ENCODE peak calls at places on chromosome 16, in five cellular contexts. E, T, S, F and Y are unnamed samples.

GRCh38 chr16:9077001-9077809 is 14.2 kb upstream of the HAPSTR1 start:
- DNase-seq in E (peak; percentile 88), T (no peak), S (no peak), F (no peak), Y (no peak)

GRCh38 chr16:11203111-11203623 is 52.8 kb downstream of the SOCS1 start:
- DNase-seq in E (no peak), T (no peak), S (no peak), F (no peak), Y (no peak)

GRCh38 chr16:59370717-59371116 is 636.6 kb upstream of the GOT2 start:
- DNase-seq in E (no peak), T (no peak), S (no peak), F (no peak), Y (no peak)

GRCh38 chr16:11697319-11697718 is 29.1 kb downstream of the SNN start:
- DNase-seq in E (no peak), T (no peak), S (no peak), F (no peak), Y (no peak)

GRCh38 chr16:57736419-57737281 is 1.1 kb downstream of the KATNB1 start:
- DNase-seq in E (peak; percentile 93), T (peak; percentile 36), S (peak; percentile 34), F (peak; percentile 16), Y (no peak)

GRCh38 chr16:24858219-24859041 is 12.7 kb downstream of the SLC5A11 start:
- DNase-seq in E (peak; percentile 66), T (no peak), S (peak; percentile 15), F (peak; percentile 42), Y (no peak)

GRCh38 chr16:57802635-57803412 is 533 bp upstream of the KIFC3 start:
- DNase-seq in E (no peak), T (no peak), S (no peak), F (no peak), Y (no peak)

GRCh38 chr16:31201511-31202401 is 804 bp downstream of the PYCARD start:
- DNase-seq in E (peak; percentile 45), T (peak; percentile 55), S (peak; percentile 20), F (peak; percentile 35), Y (no peak)

GRCh38 chr16:80719573-80719972 is 84.8 kb downstream of the CDYL2 start:
- DNase-seq in E (no peak), T (no peak), S (no peak), F (no peak), Y (peak; percentile 22)

GRCh38 chr16:12716658-12717057 is 87.0 kb downstream of the CPPED1 start:
- DNase-seq in E (no peak), T (no peak), S (no peak), F (no peak), Y (no peak)

GRCh38 chr16:9447195-9447551 is 355.7 kb downstream of the HAPSTR1 start:
- DNase-seq in E (no peak), T (no peak), S (no peak), F (peak; percentile 74), Y (no peak)

GRCh38 chr16:72783716-72784320 is 264.1 kb downstream of the ZFHX3 start:
- DNase-seq in E (peak; percentile 52), T (no peak), S (no peak), F (no peak), Y (no peak)

GRCh38 chr16:57531253-57531575 is 5.2 kb downstream of the CCDC102A start:
- DNase-seq in E (no peak), T (no peak), S (no peak), F (no peak), Y (no peak)

GRCh38 chr16:83675136-83675535 is 132.6 kb upstream of the HSBP1 start:
- DNase-seq in E (no peak), T (no peak), S (no peak), F (no peak), Y (no peak)

GRCh38 chr16:14302399-14303181 is 231.5 kb downstream of the MRTFB start:
- DNase-seq in E (peak; percentile 69), T (no peak), S (no peak), F (no peak), Y (peak; percentile 64)

GRCh38 chr16:67006930-67007658 is 18.7 kb downstream of the CES4A start:
- DNase-seq in E (peak; percentile 38), T (no peak), S (no peak), F (no peak), Y (no peak)

GRCh38 chr16:15477802-15478201 is 43.4 kb downstream of the BMERB1 start:
- DNase-seq in E (peak; percentile 28), T (no peak), S (no peak), F (no peak), Y (no peak)

GRCh38 chr16:29876578-29877249 is 13.7 kb upstream of the CDIPT start:
- DNase-seq in E (peak; percentile 42), T (no peak), S (peak; percentile 24), F (no peak), Y (no peak)

GRCh38 chr16:77993111-77993571 is 29.2 kb upstream of the CLEC3A start:
- DNase-seq in E (peak; percentile 79), T (no peak), S (no peak), F (no peak), Y (no peak)

GRCh38 chr16:66334856-66335255 is 31.6 kb upstream of the CDH5 start:
- DNase-seq in E (no peak), T (no peak), S (no peak), F (no peak), Y (no peak)

GRCh38 chr16:4500283-4500682 is 24.1 kb downstream of the HMOX2 start:
- DNase-seq in E (peak; percentile 92), T (no peak), S (no peak), F (no peak), Y (no peak)

GRCh38 chr16:68980695-68981315 is 124.6 kb upstream of the HAS3 start:
- DNase-seq in E (no peak), T (no peak), S (no peak), F (no peak), Y (no peak)

GRCh38 chr16:14202095-14202494 is 131.0 kb downstream of the MRTFB start:
- DNase-seq in E (no peak), T (no peak), S (no peak), F (no peak), Y (no peak)

GRCh38 chr16:89383095-89384003 is 107.0 kb downstream of the ANKRD11 start:
- DNase-seq in E (no peak), T (no peak), S (no peak), F (peak; percentile 49), Y (no peak)
- H3K4me3 ChIP-seq in E (no peak overlapping the region), T (no peak overlapping the region), S (no peak overlapping the region), F (peak overlapping the region; percentile 4), Y (no peak overlapping the region)

GRCh38 chr16:21275529-21275928 is 2.6 kb downstream of the CRYM start:
- DNase-seq in E (no peak), T (no peak), S (no peak), F (no peak), Y (no peak)
- H3K27me3 ChIP-seq in E (peaks cover 56% of the 10 kb centered on the region), T (no peaks in the 10 kb centered on the region), S (peaks cover 14% of the 10 kb centered on the region), F (peaks cover 54% of the 10 kb centered on the region), Y (no peaks in the 10 kb centered on the region)

GRCh38 chr16:87789437-87790277 is 23.9 kb upstream of the KLHDC4 start:
- DNase-seq in E (peak; percentile 91), T (no peak), S (no peak), F (no peak), Y (no peak)

GRCh38 chr16:87790278-87791023 is 24.7 kb upstream of the KLHDC4 start:
- DNase-seq in E (no peak), T (no peak), S (no peak), F (peak; percentile 44), Y (no peak)

GRCh38 chr16:87778830-87779579 is 13.2 kb upstream of the KLHDC4 start:
- DNase-seq in E (peak; percentile 95), T (peak; percentile 83), S (peak; percentile 85), F (peak; percentile 87), Y (peak; percentile 97)

GRCh38 chr16:87780385-87780989 is 14.7 kb upstream of the KLHDC4 start:
- DNase-seq in E (peak; percentile 25), T (no peak), S (peak; percentile 27), F (peak; percentile 30), Y (peak; percentile 74)

GRCh38 chr16:87784812-87785211 is 19.0 kb upstream of the KLHDC4 start:
- DNase-seq in E (peak; percentile 34), T (no peak), S (no peak), F (no peak), Y (no peak)
- H3K36me3 ChIP-seq in E (no peaks in the 10 kb centered on the region), T (no peaks in the 10 kb centered on the region), S (no peaks in the 10 kb centered on the region), F (no peaks in the 10 kb centered on the region), Y (no peaks in the 10 kb centered on the region)

GRCh38 chr16:88968589-88969280 is 8.3 kb downstream of the CBFA2T3 start:
- DNase-seq in E (no peak), T (no peak), S (no peak), F (no peak), Y (no peak)
- H3K4me3 ChIP-seq in E (no peak overlapping the region), T (peak overlapping the region; percentile 27), S (peak overlapping the region; percentile 43), F (no peak overlapping the region), Y (peak overlapping the region; percentile 42)

GRCh38 chr16:85902366-85903155 is 3.6 kb downstream of the IRF8 start:
- DNase-seq in E (no peak), T (peak; percentile 35), S (peak; percentile 20), F (no peak), Y (peak; percentile 82)
- H3K27me3 ChIP-seq in E (peaks cover 77% of the 10 kb centered on the region), T (no peaks in the 10 kb centered on the region), S (no peaks in the 10 kb centered on the region), F (peaks cover 77% of the 10 kb centered on the region), Y (no peaks in the 10 kb centered on the region)

GRCh38 chr16:1773703-1774455 is 945 bp upstream of the MRPS34 start:
- DNase-seq in E (peak; percentile 69), T (no peak), S (no peak), F (no peak), Y (no peak)
- H3K36me3 ChIP-seq in E (no peaks in the 10 kb centered on the region), T (peaks cover 47% of the 10 kb centered on the region), S (peaks cover 7% of the 10 kb centered on the region), F (peaks cover 43% of the 10 kb centered on the region), Y (peaks cover 22% of the 10 kb centered on the region)

DNA sequence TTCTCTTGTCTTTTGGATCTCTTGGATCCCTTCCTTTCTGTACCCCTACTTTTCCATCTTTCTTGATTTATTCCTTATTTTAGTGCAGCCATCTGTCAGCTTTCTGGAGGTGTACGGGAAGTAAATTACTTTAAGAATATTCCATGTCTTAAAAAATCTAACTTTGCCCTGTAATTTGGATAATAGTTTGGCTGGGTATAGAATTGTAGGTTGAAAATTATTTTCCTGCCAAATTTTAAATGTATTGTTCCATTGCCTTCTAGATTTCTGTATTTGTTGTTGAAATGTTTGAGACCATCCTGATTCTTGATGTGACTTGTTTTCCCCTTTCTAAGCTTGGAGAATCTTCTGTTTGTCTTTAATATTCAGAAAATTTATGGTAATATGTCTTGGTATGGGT is 2.1 kb downstream of the DDX19B start:
- DNase-seq in E (no peak), T (no peak), S (no peak), F (no peak), Y (no peak)
- H3K4me3 ChIP-seq in E (no peak overlapping the region), T (no peak overlapping the region), S (no peak overlapping the region), F (no peak overlapping the region), Y (no peak overlapping the region)

GRCh38 chr16:23301251-23302044 is 654 bp upstream of the SCNN1B start:
- DNase-seq in E (no peak), T (no peak), S (no peak), F (no peak), Y (no peak)
- H3K27me3 ChIP-seq in E (peaks cover 26% of the 10 kb centered on the region), T (no peaks in the 10 kb centered on the region), S (no peaks in the 10 kb centered on the region), F (peaks cover 88% of the 10 kb centered on the region), Y (peaks cover 2% of the 10 kb centered on the region)